ENCODE peak calls at places on chromosomes 1 and 21, in five cellular contexts. K is T-helper 2 cell, P is HEK293T, Y is adipocyte, V is T-cell. I is an unnamed sample.

GRCh38 chr21:36704281-36704957 is 5.5 kb downstream of the SIM2 start:
- DNase-seq in K (no peak), P (no peak), V (no peak), Y (no peak), I (no peak)

GRCh38 chr21:45596704-45597318 is 46.7 kb upstream of the PCBP3 start:
- DNase-seq in Y (peak), V (peak), P (peak), K (peak), I (peak)

GRCh38 chr1:150999051-150999674 is 7.5 kb downstream of the MINDY1 start:
- DNase-seq in Y (peak), K (no peak), V (no peak), P (no peak), I (no peak)

GRCh38 chr21:15255359-15256157 is 190.8 kb upstream of the NRIP1 start:
- DNase-seq in K (no peak), P (no peak), V (no peak), Y (no peak), I (no peak)

GRCh38 chr1:76868154-76868882 is 1.0 kb downstream of the ST6GALNAC5 start:
- DNase-seq in K (no peak), V (no peak), P (peak), Y (peak), I (no peak)

GRCh38 chr1:246875041-246876026 is 56.4 kb downstream of the AHCTF1 start:
- DNase-seq in K (no peak), V (no peak), Y (peak), P (no peak), I (no peak)

GRCh38 chr1:234978397-234979291 is 150.0 kb downstream of the TOMM20 start:
- DNase-seq in V (peak), K (no peak), Y (peak), P (no peak), I (no peak)

GRCh38 chr1:162984699-162985098 is 84.5 kb upstream of the RGS4 start:
- DNase-seq in V (no peak), Y (peak), P (no peak), K (no peak), I (no peak)

GRCh38 chr1:153277852-153278251 is 18.4 kb downstream of the LORICRIN start:
- DNase-seq in Y (no peak), K (no peak), P (peak), V (peak), I (peak)

I was measured in naive thymus-derived CD4-positive, alpha-beta T cell.